ENCODE peak calls at places on chromosomes 11 and 22, in seven cellular contexts. J is CD8-positive, alpha-beta memory T cell; O is heart left ventricle; L is stomach; K is adrenal gland; G is left ventricle myocardium inferior; F is ovary. N is an unnamed sample. For H3K4me1, the result is how much of the 10 kb centered on the place peaks cover.

GRCh38 chr22:50531546-50532352 is 1.9 kb upstream of the TYMP start:
- DNase-seq in L (peak), J (peak), K (peak), G (peak), F (peak), O (peak), N (peak)

GRCh38 chr11:73172992-73173656 is 31.0 kb upstream of the FCHSD2 start:
- DNase-seq in K (no peak), O (no peak), G (no peak), J (no peak), L (no peak), F (peak), N (no peak)

GRCh38 chr11:92528051-92528450 is 303.4 kb downstream of the FAT3 start:
- DNase-seq in F (no peak), G (no peak), O (no peak), K (no peak), J (no peak), L (no peak), N (no peak)

GRCh38 chr11:134562176-134562575 is 150.1 kb upstream of the B3GAT1 start:
- DNase-seq in L (no peak), F (no peak), J (no peak), O (no peak), K (peak), G (no peak), N (no peak)

GRCh38 chr11:118961189-118961588 is 5.1 kb downstream of the UPK2 start:
- DNase-seq in K (no peak), L (no peak), J (no peak), F (no peak), G (no peak), O (no peak), N (no peak)

GRCh38 chr11:110049501-110050200 is 43.5 kb upstream of the ZC3H12C start:
- DNase-seq in L (no peak), F (no peak), J (no peak), O (no peak), G (no peak), K (no peak), N (no peak)

GRCh38 chr22:46619830-46620501 is at the start of gene GRAMD4:
- DNase-seq in O (peak), J (no peak), F (no peak), L (no peak), G (peak), K (no peak), N (peak)

GRCh38 chr11:86588566-86589090 is 83.8 kb downstream of the ME3 start:
- DNase-seq in L (no peak), G (no peak), O (no peak), J (no peak), K (no peak), F (no peak), N (no peak)

GRCh38 chr11:36213050-36213840 is 76.0 kb downstream of the COMMD9 start:
- DNase-seq in L (no peak), J (no peak), O (no peak), G (no peak), K (no peak), F (no peak), N (no peak)

GRCh38 chr22:21866821-21867527 is 471 bp downstream of the MAPK1 start:
- DNase-seq in G (peak), F (peak), K (peak), J (no peak), O (no peak), L (peak), N (peak)

GRCh38 chr11:103529217-103529684 is 420.0 kb downstream of the DYNC2H1 start:
- DNase-seq in O (no peak), L (no peak), J (no peak), F (no peak), G (no peak), K (peak), N (no peak)

GRCh38 chr11:134050541-134051383 is 18.1 kb upstream of the JAM3 start:
- DNase-seq in F (peak), L (peak), K (peak), O (peak), G (peak), J (peak), N (peak)

GRCh38 chr11:8757533-8757932 is 74.9 kb downstream of the RPL27A start:
- DNase-seq in G (no peak), L (no peak), O (no peak), K (peak), F (no peak), J (no peak), N (no peak)

GRCh38 chr11:120225372-120225909 is 14.5 kb upstream of the POU2F3 start:
- DNase-seq in G (no peak), J (peak), O (no peak), L (no peak), F (peak), K (peak), N (no peak)

GRCh38 chr11:86066033-86066432 is 2.9 kb downstream of the PICALM start:
- DNase-seq in O (no peak), J (no peak), F (no peak), L (no peak), G (no peak), K (no peak), N (no peak)

GRCh38 chr22:35357883-35358621 is 22.8 kb upstream of the HMOX1 start:
- DNase-seq in G (no peak), L (no peak), K (no peak), J (no peak), O (no peak), F (no peak), N (no peak)

GRCh38 chr11:2098691-2099522 is 40.3 kb downstream of the IGF2 start:
- DNase-seq in L (no peak), K (no peak), G (no peak), O (no peak), F (peak), J (peak), N (no peak)

GRCh38 chr11:2097998-2098690 is 41.0 kb downstream of the IGF2 start:
- DNase-seq in L (no peak), G (no peak), F (no peak), K (no peak), J (peak), O (no peak), N (no peak)

GRCh38 chr11:2096919-2097301 is 42.3 kb downstream of the IGF2 start:
- DNase-seq in L (no peak), O (peak), F (no peak), K (no peak), J (peak), G (no peak), N (peak)

GRCh38 chr11:2096001-2096918 is 42.9 kb downstream of the IGF2 start:
- DNase-seq in L (no peak), J (peak), G (no peak), K (no peak), O (peak), F (peak), N (no peak)

DNA sequence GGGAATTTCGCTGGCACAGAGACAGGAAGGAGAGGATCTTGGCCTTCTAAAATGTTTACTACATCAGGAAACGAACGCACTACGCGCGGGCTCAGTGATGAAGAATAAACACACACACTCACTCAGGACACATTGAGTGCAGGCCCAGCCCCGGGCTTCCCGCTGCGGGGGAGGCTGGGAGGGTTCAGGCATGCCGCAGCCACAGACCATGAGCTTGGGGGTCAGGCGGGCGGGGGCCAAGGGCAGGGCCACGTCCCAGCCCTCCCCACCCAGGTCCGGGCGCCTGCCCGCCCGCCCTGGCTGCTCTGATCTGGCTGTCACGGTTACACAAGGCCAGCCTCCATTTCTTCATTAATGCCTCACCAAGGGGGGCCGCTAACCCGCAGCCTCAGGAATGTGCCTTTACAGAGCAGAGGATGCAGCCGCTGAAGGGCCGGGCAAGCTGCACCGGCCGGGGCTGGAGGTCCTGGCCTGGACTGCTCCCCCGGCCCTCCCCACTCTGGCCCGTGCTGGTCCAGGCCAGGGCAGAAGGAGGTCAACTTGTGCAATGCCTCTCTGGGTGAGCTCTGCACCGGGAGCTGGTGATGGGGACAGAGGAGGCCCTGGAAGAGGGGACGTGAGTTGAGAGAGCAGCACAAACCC is 41.7 kb downstream of the IGF2 start:
- DNase-seq in G (peak), K (peak), O (peak), J (peak), L (peak), F (peak), N (peak)
- H3K4me1 ChIP-seq in G (half or more), K (under half), O (half or more), J (under half), L (under half), F (under half), N (half or more)

GRCh38 chr22:39254789-39255298 is 10.1 kb upstream of the PDGFB start:
- DNase-seq in F (no peak), J (peak), O (peak), K (no peak), G (no peak), L (no peak), N (peak)
- H3K27ac ChIP-seq in F (peak), J (no peak), O (peak), K (peak), G (peak), L (peak), N (peak)

DNA sequence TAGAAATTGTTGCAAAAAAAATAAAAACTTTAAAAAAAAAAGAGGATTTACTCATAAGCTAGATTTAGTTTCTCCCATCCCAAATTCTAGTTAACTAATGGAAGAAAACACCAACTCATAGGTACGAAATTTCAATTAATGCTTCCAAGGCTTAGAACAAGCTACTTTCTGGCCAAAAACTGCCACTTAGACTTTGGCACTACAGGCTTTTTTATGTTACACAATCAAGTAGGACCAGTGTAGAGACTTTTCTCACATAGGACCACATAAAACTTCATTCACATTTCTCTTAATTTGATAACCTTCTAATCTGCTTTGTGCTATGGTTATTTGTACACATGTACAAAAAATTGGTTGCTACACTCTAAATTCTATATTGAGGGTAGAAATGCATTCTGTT is 3.1 kb downstream of the ST13 start:
- DNase-seq in F (no peak), L (no peak), G (no peak), O (no peak), J (no peak), K (no peak), N (no peak)
- H3K4me3 ChIP-seq in F (peak), L (no peak), G (peak), O (no peak), J (no peak), K (no peak), N (no peak)

GRCh38 chr22:29799217-29799680 is 32.1 kb downstream of the UQCR10 start:
- DNase-seq in L (peak), O (peak), G (peak), J (no peak), K (peak), F (peak), N (peak)
- H3K4me1 ChIP-seq in L (under half), O (under half), G (half or more), J (under half), K (under half), F (under half), N (under half)

GRCh38 chr11:12679471-12679870 is 5.2 kb downstream of the TEAD1 start:
- DNase-seq in K (no peak), J (no peak), G (no peak), F (no peak), O (no peak), L (no peak), N (no peak)
- H3K27ac ChIP-seq in K (no peak), J (no peak), G (peak), F (no peak), O (no peak), L (peak), N (peak)

GRCh38 chr22:41682033-41682807 is 6.4 kb downstream of the SNU13 start:
- DNase-seq in J (peak), G (peak), F (peak), L (peak), K (peak), O (peak), N (peak)

GRCh38 chr22:41683616-41684015 is 5.1 kb downstream of the SNU13 start:
- DNase-seq in J (no peak), L (no peak), O (no peak), F (no peak), G (no peak), K (no peak), N (no peak)

GRCh38 chr22:41684194-41684593 is 4.5 kb downstream of the SNU13 start:
- DNase-seq in G (no peak), K (no peak), O (no peak), L (no peak), J (no peak), F (no peak), N (no peak)

GRCh38 chr22:41681616-41682015 is 7.1 kb downstream of the SNU13 start:
- DNase-seq in L (no peak), J (no peak), G (no peak), K (no peak), F (no peak), O (no peak), N (no peak)

DNA sequence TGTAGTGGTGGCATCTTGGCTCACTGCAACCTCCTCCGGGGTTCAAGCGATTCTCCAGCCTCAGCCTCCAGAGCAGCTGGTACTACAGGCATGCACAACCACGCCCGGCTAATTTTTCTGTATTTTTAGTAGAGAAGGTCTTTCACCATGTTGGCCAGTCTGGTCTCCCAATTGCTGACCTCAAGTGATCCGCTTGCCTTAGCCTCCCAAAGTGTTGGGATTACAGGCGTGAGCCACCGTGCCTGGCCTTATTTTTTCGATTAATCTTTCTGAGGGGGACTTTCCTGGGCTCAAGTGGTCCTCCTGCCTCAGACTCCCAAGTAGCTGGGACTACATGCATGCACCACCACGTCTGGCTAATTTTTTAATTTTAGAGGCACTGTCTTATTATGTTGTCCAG is 5.6 kb downstream of the SNU13 start:
- DNase-seq in F (no peak), L (no peak), G (no peak), J (no peak), O (no peak), K (no peak), N (no peak)
- H3K4me3 ChIP-seq in F (no peak), L (peak), G (peak), J (no peak), O (peak), K (no peak), N (no peak)

GRCh38 chr22:31635638-31636306 is 26.2 kb downstream of the PISD start:
- DNase-seq in G (no peak), F (no peak), L (peak), O (no peak), K (no peak), J (no peak), N (no peak)
- H3K4me1 ChIP-seq in G (under half), F (under half), L (under half), O (under half), K (under half), J (under half), N (under half)

GRCh38 chr22:43566561-43567332 is 154.9 kb downstream of the MPPED1 start:
- DNase-seq in O (no peak), J (no peak), G (no peak), K (no peak), L (no peak), F (no peak), N (no peak)
- H3K27ac ChIP-seq in O (no peak), J (no peak), G (no peak), K (no peak), L (no peak), F (no peak), N (no peak)

GRCh38 chr22:42716221-42716620 is 4.4 kb downstream of the A4GALT start:
- DNase-seq in O (no peak), F (no peak), K (no peak), J (no peak), G (no peak), L (no peak), N (no peak)

GRCh38 chr22:42714308-42714707 is 6.4 kb downstream of the A4GALT start:
- DNase-seq in L (no peak), G (no peak), J (no peak), O (peak), K (no peak), F (no peak), N (no peak)

GRCh38 chr22:42714768-42715430 is 5.8 kb downstream of the A4GALT start:
- DNase-seq in K (no peak), L (no peak), F (no peak), O (peak), J (no peak), G (no peak), N (no peak)

GRCh38 chr22:42717197-42717967 is 3.3 kb downstream of the A4GALT start:
- DNase-seq in J (no peak), L (no peak), O (no peak), F (no peak), G (no peak), K (no peak), N (no peak)

DNA sequence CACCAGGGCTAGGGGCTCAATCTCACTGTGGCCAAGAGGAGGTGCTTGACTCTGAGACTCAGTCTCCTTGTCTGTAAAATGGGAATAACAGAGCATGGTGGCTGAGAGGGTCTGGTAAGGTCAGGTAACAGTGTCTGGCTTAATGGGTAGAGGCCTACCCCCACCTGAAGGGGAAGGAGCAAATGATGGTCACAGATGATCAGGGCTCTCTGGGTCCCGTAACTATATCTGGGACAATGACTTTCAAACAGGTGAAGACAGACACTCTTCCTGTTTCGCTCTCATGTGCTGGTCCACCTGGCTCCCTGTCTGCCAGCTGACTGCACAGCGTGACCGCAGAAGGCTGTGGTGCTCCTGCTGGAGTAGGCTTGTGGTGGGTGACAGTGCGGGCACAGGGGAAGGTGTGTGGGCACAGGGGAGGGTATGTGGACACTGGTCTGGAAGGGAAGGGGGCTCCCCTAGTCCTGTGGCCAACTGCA is 4.0 kb downstream of the A4GALT start:
- DNase-seq in G (no peak), O (no peak), J (no peak), F (no peak), L (no peak), K (no peak), N (no peak)
- H3K4me3 ChIP-seq in G (peak), O (no peak), J (no peak), F (no peak), L (no peak), K (no peak), N (no peak)

DNA sequence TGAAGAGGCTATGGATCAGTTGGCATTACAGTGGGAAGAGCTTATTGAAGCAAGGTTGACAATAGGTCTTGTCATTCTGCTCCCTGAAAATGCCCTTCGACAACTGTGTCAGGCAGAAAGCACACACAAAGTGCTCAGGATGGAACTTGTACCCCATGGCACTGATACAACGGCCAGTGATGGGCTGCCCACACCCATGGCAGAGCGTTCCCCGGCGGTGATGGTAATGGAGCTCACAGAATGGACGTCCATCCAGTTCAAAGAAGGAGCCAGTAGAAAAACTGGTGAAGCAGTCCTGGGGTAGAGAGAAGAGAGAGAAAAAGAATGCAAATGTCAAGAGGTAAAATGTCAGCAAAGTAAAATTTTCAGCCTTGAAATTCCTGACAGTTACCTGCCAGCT is 19.5 kb upstream of the OR5B21 start:
- DNase-seq in O (no peak), K (no peak), L (no peak), G (no peak), J (no peak), F (no peak), N (no peak)
- H3K4me1 ChIP-seq in O (under half), K (under half), L (under half), G (under half), J (half or more), F (under half), N (under half)